ENCODE peak calls at places on chromosomes 16 and 17, in five cellular contexts. Q, F, X, K and V are unnamed samples.

GRCh38 chr17:38512473-38513058 is 84.3 kb downstream of the ARHGAP23 start:
- DNase-seq in Q (no peak), F (no peak), X (no peak), K (no peak), V (no peak)

GRCh38 chr17:55601874-55602364 is 90.7 kb upstream of the SMIM36 start:
- DNase-seq in Q (no peak), F (peak; percentile 44), X (peak; percentile 33), K (peak; percentile 24), V (no peak)

GRCh38 chr17:66763056-66763455 is 71.9 kb upstream of the CACNG5 start:
- DNase-seq in Q (no peak), F (no peak), X (no peak), K (no peak), V (no peak)

GRCh38 chr17:4235372-4236279 is 28.2 kb downstream of the ANKFY1 start:
- DNase-seq in Q (no peak), F (no peak), X (no peak), K (no peak), V (no peak)

GRCh38 chr17:82301916-82302497 is 15.4 kb downstream of the CD7 start:
- DNase-seq in Q (no peak), F (no peak), X (no peak), K (no peak), V (no peak)

GRCh38 chr17:8143581-8144400 is 8.4 kb downstream of the PER1 start:
- DNase-seq in Q (no peak), F (no peak), X (no peak), K (no peak), V (no peak)

GRCh38 chr16:53991181-53992056 is 287.5 kb downstream of the FTO start:
- DNase-seq in Q (peak; percentile 26), F (peak; percentile 13), X (no peak), K (peak; percentile 34), V (no peak)

GRCh38 chr16:9053006-9053601 is 38.3 kb upstream of the HAPSTR1 start:
- DNase-seq in Q (peak; percentile 63), F (peak; percentile 85), X (peak; percentile 76), K (peak; percentile 88), V (peak; percentile 6)

GRCh38 chr17:34798581-34798980 is 162.7 kb downstream of the CCT6B start:
- DNase-seq in Q (no peak), F (no peak), X (no peak), K (no peak), V (no peak)

GRCh38 chr17:70582777-70583176 is 413.4 kb downstream of the KCNJ2 start:
- DNase-seq in Q (no peak), F (no peak), X (no peak), K (no peak), V (no peak)

GRCh38 chr17:17849863-17850373 is 13.1 kb upstream of the SREBF1 start:
- DNase-seq in Q (peak; percentile 34), F (no peak), X (no peak), K (peak; percentile 70), V (no peak)